ENCODE peak calls at places on chromosomes 13 and 19, in five cellular contexts. G is NCI-H774; S is fibroblast of the aortic adventitia; Q is stimulated activated CD4-positive, alpha-beta T cell treated with anti-CD3 and anti-CD28 coated beads, Interleukin-4, amount 100 ng/mL, for 24 hours; R is left cardiac atrium. H is an unnamed sample.

GRCh38 chr19:33396701-33397535 is 23.4 kb downstream of the CEBPG start:
- DNase-seq in S (no peak), Q (no peak), G (no peak), R (peak), H (peak)

GRCh38 chr13:39417643-39418042 is 185.3 kb downstream of the LHFPL6 start:
- DNase-seq in G (no peak), R (peak), Q (no peak), S (peak), H (peak)

GRCh38 chr13:26515721-26516120 is 41.8 kb upstream of the WASF3 start:
- DNase-seq in G (no peak), S (no peak), Q (no peak), R (no peak), H (peak)

GRCh38 chr19:54388001-54388802 is 23.5 kb upstream of the LAIR1 start:
- DNase-seq in Q (peak), S (no peak), G (no peak), R (no peak), H (no peak)

GRCh38 chr13:82636119-82636518 is 1246.2 kb downstream of the SLITRK1 start:
- DNase-seq in Q (no peak), G (no peak), S (no peak), R (no peak), H (no peak)

GRCh38 chr19:12834976-12835757 is 788 bp upstream of the RTBDN start:
- DNase-seq in R (peak), Q (peak), G (peak), S (no peak), H (peak)

GRCh38 chr13:65914707-65915106 is 1315.4 kb downstream of the PCDH9 start:
- DNase-seq in Q (no peak), S (peak), G (no peak), R (no peak), H (no peak)

GRCh38 chr19:56637976-56638555 is 4.9 kb upstream of the SMIM17 start:
- DNase-seq in Q (peak), R (peak), G (no peak), S (peak), H (peak)

GRCh38 chr13:113410472-113411201 is 42.7 kb downstream of the ADPRHL1 start:
- DNase-seq in G (no peak), S (peak), R (no peak), Q (no peak), H (no peak)

GRCh38 chr19:18401580-18402112 is 4.2 kb upstream of the LRRC25 start:
- DNase-seq in Q (no peak), S (peak), G (no peak), R (peak), H (peak)

GRCh38 chr13:45994752-45995151 is 57.8 kb downstream of the ZC3H13 start:
- DNase-seq in G (no peak), S (no peak), R (no peak), Q (no peak), H (no peak)

GRCh38 chr19:38441660-38442348 is 8.3 kb downstream of the RYR1 start:
- DNase-seq in R (no peak), Q (no peak), S (peak), G (no peak), H (peak)

GRCh38 chr19:10184636-10185035 is 10.1 kb downstream of the DNMT1 start:
- DNase-seq in Q (no peak), G (no peak), R (no peak), S (no peak), H (no peak)

GRCh38 chr19:574658-575526 is 2.5 kb downstream of the BSG start:
- DNase-seq in Q (no peak), S (peak), R (no peak), G (no peak), H (peak)

GRCh38 chr13:67184247-67184646 is 45.9 kb downstream of the PCDH9 start:
- DNase-seq in Q (no peak), R (no peak), S (no peak), G (no peak), H (no peak)

GRCh38 chr13:74438911-74439310 is 304.7 kb upstream of the KLF12 start:
- DNase-seq in R (no peak), S (peak), G (no peak), Q (no peak), H (no peak)

GRCh38 chr19:41994521-41994971 is 516 bp upstream of the ATP1A3 start:
- DNase-seq in R (no peak), G (no peak), Q (peak), S (no peak), H (no peak)

GRCh38 chr19:35717665-35718344 is at the start of gene KMT2B:
- DNase-seq in S (no peak), Q (no peak), R (no peak), G (peak), H (peak)

GRCh38 chr19:18057557-18057956 is 29.2 kb downstream of the IL12RB1 start:
- DNase-seq in G (no peak), S (no peak), Q (no peak), R (peak), H (no peak)

GRCh38 chr19:50432221-50432626 is 468 bp upstream of the MYBPC2 start:
- DNase-seq in Q (no peak), G (no peak), R (no peak), S (no peak), H (peak)